ENCODE peak calls at places on chromosomes 2 and 18, in five cellular contexts. X is astrocyte; I is esophagus squamous epithelium; K is CD8-positive, alpha-beta T cell; Q is pancreas. H is an unnamed sample.

GRCh38 chr2:200812122-200813022 is 662 bp downstream of the BZW1 start:
- DNase-seq in Q (peak; percentile 82), K (peak; percentile 24), I (peak; percentile 22), X (peak; percentile 40), H (peak; percentile 88)

GRCh38 chr18:21179590-21180220 is 62.3 kb upstream of the GREB1L start:
- DNase-seq in K (no peak), I (no peak), Q (peak; percentile 34), X (peak; percentile 39), H (no peak)

GRCh38 chr2:50492452-50492851 is 539.5 kb downstream of the NRXN1 start:
- DNase-seq in Q (peak; percentile 23), X (peak; percentile 29), I (no peak), K (no peak), H (peak; percentile 49)

GRCh38 chr18:61882296-61883004 is 10.4 kb downstream of the RNF152 start:
- DNase-seq in Q (no peak), K (no peak), I (no peak), X (peak; percentile 16), H (no peak)

GRCh38 chr2:84257871-84258270 is 201.2 kb downstream of the SUCLG1 start:
- DNase-seq in I (no peak), Q (no peak), X (no peak), K (no peak), H (no peak)

GRCh38 chr2:238462782-238463396 is 36.2 kb downstream of the ASB1 start:
- DNase-seq in Q (no peak), I (no peak), K (no peak), X (no peak), H (no peak)

GRCh38 chr18:22545091-22545795 is 127.5 kb upstream of the CTAGE1 start:
- DNase-seq in X (no peak), K (no peak), Q (no peak), I (no peak), H (no peak)

GRCh38 chr2:88690591-88691338 is 708 bp upstream of the RPIA start:
- DNase-seq in I (no peak), K (peak; percentile 16), Q (peak; percentile 64), X (peak; percentile 2), H (no peak)

GRCh38 chr2:26727641-26728561 is 35.4 kb downstream of the KCNK3 start:
- DNase-seq in Q (no peak), K (peak; percentile 6), X (no peak), I (no peak), H (no peak)

GRCh38 chr2:32622570-32623310 is 5.1 kb upstream of the TTC27 start:
- DNase-seq in X (no peak), I (no peak), Q (no peak), K (no peak), H (no peak)

GRCh38 chr2:156110890-156111289 is 221.6 kb downstream of the NR4A2 start:
- DNase-seq in Q (peak; percentile 47), X (no peak), K (no peak), I (no peak), H (no peak)

GRCh38 chr18:59631583-59632181 is 65.5 kb downstream of the CCBE1 start:
- DNase-seq in Q (no peak), X (no peak), K (no peak), I (no peak), H (no peak)

GRCh38 chr2:68040078-68040477 is 22.7 kb downstream of the C1D start:
- DNase-seq in Q (no peak), X (peak; percentile 27), I (no peak), K (no peak), H (no peak)

GRCh38 chr18:9095297-9096012 is 7.0 kb upstream of the NDUFV2 start:
- DNase-seq in X (peak; percentile 31), K (no peak), I (no peak), Q (no peak), H (peak; percentile 76)

DNA sequence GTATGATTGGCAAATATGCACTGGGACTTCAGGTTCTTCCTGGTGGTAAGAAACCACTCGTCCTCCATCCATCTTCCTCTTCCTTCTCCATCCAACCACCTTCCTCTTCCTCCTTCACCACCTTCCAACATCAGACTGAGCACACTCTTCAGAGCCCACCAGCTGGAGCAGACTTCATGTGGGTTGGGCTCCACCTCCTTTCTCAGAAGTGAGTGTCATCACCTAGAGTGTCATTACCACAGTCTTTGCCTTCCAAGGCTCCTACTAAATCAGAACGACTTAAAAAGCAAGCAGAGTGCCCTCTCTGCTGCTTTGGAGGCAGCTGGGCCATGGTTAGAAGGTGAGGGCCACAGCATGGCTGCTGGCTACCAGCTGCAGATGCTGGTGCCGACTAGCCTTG is 171.6 kb downstream of the SH3RF3 start:
- DNase-seq in Q (no peak), X (no peak), K (no peak), I (no peak), H (no peak)
- H3K27ac ChIP-seq in Q (no peak overlapping the region), X (no peak overlapping the region), K (no peak overlapping the region), I (no peak overlapping the region), H (no peak overlapping the region)

GRCh38 chr2:129224022-129224421 is 755.4 kb upstream of the RAB6C start:
- DNase-seq in Q (no peak), K (no peak), X (no peak), I (no peak), H (no peak)
- H3K27ac ChIP-seq in Q (no peak overlapping the region), K (no peak overlapping the region), X (no peak overlapping the region), I (no peak overlapping the region), H (no peak overlapping the region)

GRCh38 chr2:1487758-1488715 is 74.8 kb downstream of the TPO start:
- DNase-seq in I (no peak), X (no peak), K (no peak), Q (no peak), H (no peak)

GRCh38 chr2:1491751-1492150 is 78.5 kb downstream of the TPO start:
- DNase-seq in K (no peak), X (no peak), I (no peak), Q (peak; percentile 4), H (no peak)

GRCh38 chr2:1488851-1489250 is 75.6 kb downstream of the TPO start:
- DNase-seq in Q (no peak), X (no peak), K (no peak), I (no peak), H (peak; percentile 36)

GRCh38 chr2:1486670-1487069 is 73.4 kb downstream of the TPO start:
- DNase-seq in I (no peak), K (no peak), Q (no peak), X (no peak), H (no peak)

DNA sequence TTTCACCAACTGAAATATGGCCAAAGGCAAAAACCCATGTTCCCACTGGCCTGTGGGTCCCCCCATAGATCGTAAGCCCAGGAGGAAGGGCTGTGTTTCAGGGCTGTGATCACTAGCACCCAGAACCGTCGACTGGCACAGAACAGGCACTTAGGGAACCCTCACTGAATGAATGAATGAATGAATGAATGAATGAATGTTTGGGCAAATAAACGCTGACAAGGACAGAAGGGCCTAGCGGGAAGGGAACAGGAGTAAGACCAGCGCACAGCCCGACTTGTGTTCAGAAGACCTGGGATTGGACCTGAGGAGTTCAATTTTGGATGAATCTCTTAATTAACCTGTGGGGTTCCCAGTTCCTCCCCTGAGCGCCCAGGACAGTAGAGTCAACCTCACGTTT is 76.2 kb downstream of the TPO start:
- DNase-seq in K (no peak), Q (no peak), I (no peak), X (no peak), H (peak; percentile 6)
- H3K27ac ChIP-seq in K (no peak overlapping the region), Q (no peak overlapping the region), I (no peak overlapping the region), X (no peak overlapping the region), H (no peak overlapping the region)

DNA sequence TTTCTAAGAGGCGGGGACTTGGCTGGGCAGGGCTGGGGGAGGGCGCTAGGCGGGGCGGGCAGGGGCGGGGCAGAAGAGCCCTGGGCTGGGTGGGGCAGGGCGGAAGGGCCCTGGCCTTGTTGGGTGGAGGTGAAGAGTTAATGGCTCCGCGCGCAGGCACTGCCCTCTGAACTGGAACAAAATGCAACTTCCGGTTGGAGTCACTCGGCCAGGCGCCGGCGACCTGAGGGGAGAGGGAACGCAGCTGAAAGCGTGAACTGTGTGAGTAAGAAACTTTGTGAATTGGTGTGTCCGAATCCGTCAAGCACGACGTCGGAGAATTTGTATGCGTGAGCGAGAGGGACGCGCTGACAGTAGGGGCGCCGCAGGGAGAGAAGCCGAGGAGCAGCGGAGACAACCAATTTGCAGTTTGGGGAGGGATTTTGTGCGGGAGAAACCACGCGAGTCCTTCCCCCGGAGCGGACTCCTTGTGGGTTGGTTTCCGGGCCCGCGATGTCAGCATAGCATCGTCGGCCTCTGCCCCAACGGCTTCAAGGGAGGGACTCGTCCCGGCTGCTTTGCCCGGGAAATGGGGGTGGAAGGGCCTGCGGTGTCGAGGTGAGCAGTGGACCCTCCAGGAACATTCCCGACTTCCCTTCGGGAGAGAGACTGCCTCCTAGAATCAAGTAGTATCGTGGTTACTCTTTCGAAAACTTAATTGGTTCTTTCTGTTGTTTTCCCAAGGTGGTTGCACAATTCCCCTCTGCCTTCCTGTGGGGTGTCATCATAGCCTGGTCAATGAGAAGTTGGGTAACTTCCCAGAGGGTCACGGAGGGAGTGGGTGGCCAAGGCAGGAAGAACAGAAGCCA is at the start of gene TANK:
- DNase-seq in K (peak; percentile 82), I (peak; percentile 87), Q (peak; percentile 94), X (peak; percentile 94), H (peak; percentile 94)
- H3K27ac ChIP-seq in K (peak within 1 kb of the TSS; percentile 70), I (peak within 1 kb of the TSS; percentile 97), Q (peak within 1 kb of the TSS; percentile 95), X (peak within 1 kb of the TSS; percentile 96), H (peak within 1 kb of the TSS; percentile 99)

GRCh38 chr2:210541280-210541902 is 15.0 kb upstream of the CPS1 start:
- DNase-seq in K (no peak), Q (peak; percentile 14), X (no peak), I (no peak), H (no peak)
- H3K27ac ChIP-seq in K (no peak overlapping the region), Q (no peak overlapping the region), X (no peak overlapping the region), I (no peak overlapping the region), H (no peak overlapping the region)

GRCh38 chr2:219496247-219496646 is 2.4 kb upstream of the GMPPA start:
- DNase-seq in Q (no peak), I (no peak), K (no peak), X (no peak), H (no peak)

GRCh38 chr2:219496781-219497494 is 1.8 kb upstream of the GMPPA start:
- DNase-seq in X (peak; percentile 35), Q (peak; percentile 30), I (no peak), K (no peak), H (no peak)

GRCh38 chr2:219493086-219493485 is 5.6 kb upstream of the GMPPA start:
- DNase-seq in X (no peak), Q (no peak), I (no peak), K (no peak), H (no peak)

GRCh38 chr2:219495531-219496122 is 3.1 kb upstream of the GMPPA start:
- DNase-seq in K (no peak), X (peak; percentile 66), Q (peak; percentile 59), I (no peak), H (no peak)

DNA sequence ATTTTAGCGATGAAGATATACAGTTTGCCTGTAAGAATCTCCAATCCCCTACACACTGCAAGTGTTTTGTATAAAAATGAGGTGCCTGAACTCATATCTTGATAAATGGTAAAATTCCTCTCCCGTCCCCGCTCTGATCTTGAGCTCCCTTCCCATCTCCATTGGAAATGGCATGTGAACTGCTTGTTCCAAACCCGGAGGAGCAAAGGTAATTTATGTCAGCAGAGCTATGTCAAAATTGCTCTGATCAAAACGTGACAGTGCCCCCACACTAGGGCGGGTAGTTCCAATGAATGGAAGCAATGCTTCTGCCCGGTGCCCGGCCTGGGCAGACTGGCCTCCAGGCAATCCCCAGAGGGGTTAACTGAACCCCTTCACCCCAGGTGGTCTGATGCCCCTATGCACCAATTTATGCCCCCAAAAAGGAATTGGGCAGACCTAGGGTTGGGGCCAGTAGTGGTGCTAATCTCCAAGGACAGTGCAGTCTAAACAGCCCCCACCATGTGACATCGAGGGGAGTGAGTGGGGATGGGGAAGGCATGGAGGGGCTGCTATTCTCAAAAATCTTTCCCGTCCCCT is 3.6 kb upstream of the GMPPA start:
- DNase-seq in Q (no peak), X (no peak), I (no peak), K (no peak), H (no peak)
- H3K27ac ChIP-seq in Q (no peak overlapping the region), X (no peak overlapping the region), I (peak overlapping the region; percentile 97), K (no peak overlapping the region), H (peak overlapping the region; percentile 98)